ENCODE peak calls at places on chromosome 19, in eight cellular contexts. Z is brain pericyte; A is foreskin melanocyte; J is NAMALWA; E is Peyer's patch; B is naive thymus-derived CD4-positive, alpha-beta T cell; W is activated naive CD4-positive, alpha-beta T cell; R is activated naive CD8-positive, alpha-beta T cell treated with anti-CD3 and anti-CD28 coated beads, Interleukin-2, amount 50 U/mL, for 16 hours. D is an unnamed sample.

GRCh38 chr19:47471733-47472457 is at the start of gene SLC8A2:
- DNase-seq in Z (peak; percentile 20), A (peak; percentile 50), J (peak; percentile 42), E (no peak), B (peak; percentile 81), W (peak; percentile 65), R (peak; percentile 35), D (peak; percentile 85)

GRCh38 chr19:12847159-12848139 is 9.1 kb downstream of the MAST1 start:
- DNase-seq in Z (no peak), A (peak; percentile 68), J (peak; percentile 83), E (peak; percentile 93), B (peak; percentile 72), W (peak; percentile 81), R (peak; percentile 69), D (peak; percentile 56)

GRCh38 chr19:6271721-6272410 is 7.9 kb downstream of the MLLT1 start:
- DNase-seq in Z (no peak), A (no peak), J (no peak), E (peak; percentile 72), B (no peak), W (no peak), R (no peak), D (no peak)

GRCh38 chr19:32642771-32643170 is 32.2 kb downstream of the ANKRD27 start:
- DNase-seq in Z (no peak), A (no peak), J (no peak), E (peak; percentile 64), B (peak; percentile 62), W (peak; percentile 55), R (peak; percentile 41), D (peak; percentile 84)

GRCh38 chr19:6238256-6238642 is 41.5 kb downstream of the MLLT1 start:
- DNase-seq in Z (no peak), A (no peak), J (no peak), E (no peak), B (no peak), W (no peak), R (no peak), D (no peak)

GRCh38 chr19:17348700-17349099 is 11.3 kb downstream of the GTPBP3 start:
- DNase-seq in Z (peak; percentile 46), A (peak; percentile 62), J (no peak), E (no peak), B (no peak), W (no peak), R (no peak), D (no peak)

GRCh38 chr19:41324231-41324702 is 14.3 kb downstream of the CCDC97 start:
- DNase-seq in Z (no peak), A (no peak), J (no peak), E (no peak), B (no peak), W (no peak), R (no peak), D (no peak)

GRCh38 chr19:1487576-1488281 is 2.4 kb downstream of the PCSK4 start:
- DNase-seq in Z (no peak), A (no peak), J (no peak), E (no peak), B (no peak), W (no peak), R (no peak), D (no peak)

GRCh38 chr19:48635966-48636858 is 967 bp downstream of the DBP start:
- DNase-seq in Z (no peak), A (no peak), J (peak; percentile 56), E (no peak), B (no peak), W (peak; percentile 24), R (no peak), D (no peak)

GRCh38 chr19:49672131-49672919 is 4.7 kb upstream of the PRMT1 start:
- DNase-seq in Z (no peak), A (peak; percentile 32), J (peak; percentile 88), E (peak; percentile 90), B (peak; percentile 68), W (peak; percentile 70), R (peak; percentile 58), D (peak; percentile 75)

GRCh38 chr19:1854542-1855039 is 6.3 kb upstream of the REXO1 start:
- DNase-seq in Z (no peak), A (no peak), J (no peak), E (peak; percentile 67), B (no peak), W (no peak), R (no peak), D (no peak)